ENCODE peak calls at places on chromosomes 13 and 19, in four cellular contexts. K, X, V and J are unnamed samples. For H3K4me1, the result is how much of the 10 kb centered on the place peaks cover.

GRCh38 chr13:112690242-112690943 is 555 bp downstream of the ATP11A start:
- DNase-seq in V (no peak), X (no peak), K (no peak), J (no peak)

GRCh38 chr19:50557009-50557613 is 11.1 kb downstream of the LRRC4B start:
- DNase-seq in V (no peak), K (no peak), X (peak), J (no peak)

GRCh38 chr19:4494691-4495064 is 22.6 kb downstream of the HDGFL2 start:
- DNase-seq in K (no peak), X (no peak), V (no peak), J (no peak)

GRCh38 chr19:47608908-47609879 is at the start of gene BICRA:
- DNase-seq in K (no peak), V (peak), X (peak), J (peak)

GRCh38 chr19:47296036-47296435 is 13.6 kb upstream of the C5AR1 start:
- DNase-seq in X (peak), V (peak), K (no peak), J (peak)

GRCh38 chr19:47421844-47422395 is 2.6 kb upstream of the MEIS3 start:
- DNase-seq in X (no peak), V (no peak), K (no peak), J (no peak)

GRCh38 chr13:114015608-114016295 is 41.9 kb upstream of the C13orf46 start:
- DNase-seq in X (no peak), V (no peak), K (no peak), J (no peak)

GRCh38 chr13:108828053-108828806 is 198.8 kb downstream of the MYO16 start:
- DNase-seq in V (no peak), X (no peak), K (no peak), J (no peak)

GRCh38 chr13:32309812-32310706 is 5.1 kb downstream of the ZAR1L start:
- DNase-seq in V (peak), K (no peak), X (peak), J (no peak)

GRCh38 chr19:14006766-14007562 is 844 bp upstream of the RFX1 start:
- DNase-seq in V (no peak), K (no peak), X (peak), J (no peak)

GRCh38 chr19:6065685-6066365 is 44.5 kb downstream of the RFX2 start:
- DNase-seq in K (no peak), V (peak), X (no peak), J (no peak)

GRCh38 chr13:86020350-86021002 is 221.3 kb upstream of the SLITRK6 start:
- DNase-seq in K (no peak), X (no peak), V (no peak), J (no peak)

GRCh38 chr19:56155124-56155687 is 14.1 kb downstream of the ZNF444 start:
- DNase-seq in K (no peak), X (peak), V (no peak), J (no peak)

GRCh38 chr13:94195715-94196114 is 283.8 kb downstream of the DCT start:
- DNase-seq in X (no peak), V (no peak), K (no peak), J (no peak)

GRCh38 chr13:98900442-98900841 is 77.4 kb downstream of the DOCK9 start:
- DNase-seq in K (no peak), V (no peak), X (no peak), J (no peak)

GRCh38 chr13:41648314-41648935 is 191.1 kb downstream of the RGCC start:
- DNase-seq in K (no peak), X (no peak), V (peak), J (no peak)

GRCh38 chr13:75324413-75324940 is 157.5 kb downstream of the TBC1D4 start:
- DNase-seq in X (no peak), V (no peak), K (no peak), J (no peak)

GRCh38 chr19:47649588-47649987 is 40.7 kb downstream of the BICRA start:
- DNase-seq in K (no peak), V (no peak), X (no peak), J (no peak)

GRCh38 chr13:74134777-74135305 is 637 bp upstream of the KLF12 start:
- DNase-seq in K (no peak), X (peak), V (no peak), J (no peak)

GRCh38 chr13:107531816-107532215 is 683.5 kb downstream of the LIG4 start:
- DNase-seq in V (no peak), X (no peak), K (no peak), J (no peak)

GRCh38 chr19:41264581-41265375 is 606 bp downstream of the HNRNPUL1 start:
- DNase-seq in V (peak), X (no peak), K (no peak), J (no peak)

GRCh38 chr19:19115954-19116353 is 22.3 kb downstream of the TMEM161A start:
- DNase-seq in X (peak), K (no peak), V (peak), J (no peak)

GRCh38 chr13:43567608-43568007 is 219.2 kb downstream of the ENOX1 start:
- DNase-seq in V (no peak), K (no peak), X (no peak), J (no peak)

GRCh38 chr19:18173572-18174294 is at the start of gene IFI30:
- DNase-seq in K (peak), X (peak), V (peak), J (no peak)

GRCh38 chr13:68232351-68233130 is 1002.4 kb upstream of the PCDH9 start:
- DNase-seq in V (no peak), X (no peak), K (no peak), J (no peak)

GRCh38 chr13:102729560-102730275 is 34.9 kb upstream of the METTL21C start:
- DNase-seq in X (no peak), K (no peak), V (no peak), J (no peak)

GRCh38 chr19:14363203-14364097 is 17.8 kb upstream of the ADGRE5 start:
- DNase-seq in V (peak), X (peak), K (no peak), J (peak)

GRCh38 chr19:13935765-13936486 is 2.3 kb downstream of the PODNL1 start:
- DNase-seq in K (no peak), V (no peak), X (no peak), J (peak)

GRCh38 chr13:100392709-100393630 is 195.6 kb downstream of the GGACT start:
- DNase-seq in X (no peak), V (peak), K (peak), J (peak)

GRCh38 chr13:112990783-112991182 is 21.8 kb downstream of the MCF2L start:
- DNase-seq in V (no peak), X (no peak), K (no peak), J (no peak)

GRCh38 chr13:51781246-51782022 is 22.5 kb downstream of the DHRS12 start:
- DNase-seq in V (no peak), X (no peak), K (no peak), J (no peak)

GRCh38 chr19:39306075-39306474 is 9.9 kb downstream of the IFNL1 start:
- DNase-seq in V (no peak), K (no peak), X (no peak), J (no peak)

GRCh38 chr19:33728141-33728540 is 68.5 kb upstream of the KCTD15 start:
- DNase-seq in K (no peak), V (no peak), X (no peak), J (no peak)

GRCh38 chr13:39776439-39776838 is 121.0 kb downstream of the COG6 start:
- DNase-seq in V (no peak), X (no peak), K (no peak), J (no peak)
- TF ChIP-seq SUZ12 in V (no peak), X (no peak), K (no peak), J (no peak)

DNA sequence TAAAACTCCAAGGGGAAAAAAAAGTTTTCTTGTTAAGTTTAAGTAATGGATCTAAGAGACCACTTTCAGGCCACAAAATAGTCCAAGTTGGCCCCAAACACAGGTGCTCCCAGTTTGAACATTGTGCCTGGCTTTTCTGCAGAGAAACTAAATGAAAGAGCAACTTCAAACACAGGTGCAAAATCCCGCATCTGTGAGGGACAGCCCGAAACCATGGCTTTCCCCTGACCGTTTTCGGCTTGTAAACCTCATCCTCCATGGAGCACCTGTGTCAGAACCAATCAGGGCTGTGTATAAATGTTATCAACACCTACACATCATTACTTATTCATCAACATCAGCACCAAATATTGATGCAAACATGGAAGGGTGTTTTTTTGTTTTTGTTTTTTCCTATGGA is 126.8 kb upstream of the OBI1 start:
- DNase-seq in K (no peak), X (no peak), V (no peak), J (no peak)
- H3K4me1 ChIP-seq in K (under half), X (under half), V (under half), J (under half)

GRCh38 chr19:20397292-20397691 is 168.3 kb downstream of the ZNF737 start:
- DNase-seq in V (no peak), X (no peak), K (no peak), J (no peak)
- TF ChIP-seq SUZ12 in V (no peak), X (no peak), K (no peak), J (no peak)

DNA sequence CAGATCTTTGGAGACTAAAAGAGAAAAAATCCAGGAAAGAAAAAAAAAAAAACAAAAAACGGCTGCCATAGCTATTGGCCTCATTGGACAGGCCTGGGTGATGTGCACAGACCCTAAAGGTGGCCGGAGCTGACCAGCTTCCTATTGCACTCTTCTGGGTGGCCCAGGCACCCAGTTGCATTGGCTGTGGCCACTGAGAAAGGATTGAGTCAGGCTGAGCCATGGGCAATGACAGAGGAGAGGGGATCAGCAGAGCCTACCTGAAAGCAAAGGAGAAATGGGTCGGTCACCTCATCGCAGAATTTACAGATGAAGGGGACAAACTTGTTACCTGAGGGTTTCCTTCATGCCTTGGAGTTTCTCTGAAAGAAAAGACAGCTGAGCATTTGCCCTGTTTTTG is 17.3 kb downstream of the HMGB1 start:
- DNase-seq in K (no peak), X (no peak), V (no peak), J (no peak)
- H3K4me1 ChIP-seq in K (under half), X (under half), V (under half), J (under half)

GRCh38 chr13:77028202-77028601 is 1.2 kb upstream of the FBXL3 start:
- DNase-seq in X (no peak), V (no peak), K (no peak), J (no peak)

GRCh38 chr13:77022341-77022740 is 4.6 kb downstream of the FBXL3 start:
- DNase-seq in K (no peak), X (no peak), V (no peak), J (no peak)

GRCh38 chr13:77026783-77027621 is at the start of gene FBXL3:
- DNase-seq in K (peak), X (peak), V (peak), J (peak)

GRCh38 chr13:77029436-77029835 is 2.5 kb upstream of the FBXL3 start:
- DNase-seq in V (no peak), K (no peak), X (no peak), J (no peak)

GRCh38 chr13:77026255-77026782 is 640 bp downstream of the FBXL3 start:
- DNase-seq in X (peak), K (peak), V (peak), J (no peak)
- TF ChIP-seq SUZ12 in X (no peak), K (no peak), V (no peak), J (no peak)

GRCh38 chr19:3057275-3057714 is 5.0 kb downstream of the TLE5 start:
- DNase-seq in K (no peak), X (peak), V (no peak), J (no peak)
- H3K4me1 ChIP-seq in K (under half), X (under half), V (under half), J (under half)

DNA sequence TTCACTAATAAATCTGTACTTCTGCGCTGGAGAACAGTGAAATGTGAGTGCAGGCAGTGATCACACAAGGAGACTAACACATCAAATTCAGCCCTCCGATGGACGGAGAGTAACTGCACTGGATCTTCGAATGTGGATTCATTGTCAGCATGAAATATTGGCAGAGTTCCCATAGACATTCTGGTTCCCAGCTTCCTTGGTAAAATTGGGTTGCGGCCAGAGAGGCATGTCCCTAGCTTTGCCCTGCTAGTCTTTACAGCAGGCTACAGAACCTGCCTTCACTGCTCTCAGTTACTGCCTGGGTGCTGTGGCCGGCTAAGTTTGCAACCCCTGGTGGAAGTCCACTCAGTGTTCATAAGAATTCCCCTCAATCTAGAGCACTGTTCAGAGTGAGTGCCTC is 32.3 kb upstream of the UQCRFS1 start:
- DNase-seq in V (no peak), K (no peak), X (no peak), J (no peak)
- TF ChIP-seq SUZ12 in V (no peak), K (no peak), X (no peak), J (no peak)

DNA sequence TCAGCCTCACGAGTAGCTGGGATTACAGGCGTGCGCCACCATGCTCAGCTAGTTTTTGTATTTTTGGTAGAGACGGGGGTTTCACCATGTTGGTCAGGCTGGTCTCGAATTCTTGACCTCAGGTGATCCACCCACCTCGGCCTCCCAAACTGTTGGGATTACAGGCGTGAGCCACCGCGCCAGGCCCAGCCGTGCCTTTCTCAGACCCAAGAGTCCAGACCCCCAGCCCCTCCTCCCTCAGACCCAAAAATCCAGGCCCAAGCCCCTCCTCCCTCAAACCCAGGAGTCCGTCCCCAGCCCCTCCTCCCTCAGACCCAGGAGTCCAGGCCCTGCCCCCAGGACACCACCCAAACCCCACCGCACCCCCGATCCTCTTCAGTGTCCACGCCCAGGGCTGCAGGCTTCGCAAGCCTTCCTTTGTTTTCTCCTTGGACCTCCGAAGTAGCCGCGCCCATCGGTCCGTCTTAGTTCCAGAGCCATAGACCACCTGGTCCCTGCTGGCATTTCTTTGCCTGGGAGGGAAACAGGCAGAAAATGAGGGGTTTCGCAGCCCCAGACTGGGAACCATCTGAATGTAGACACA is 3.7 kb downstream of the TMC4 start:
- DNase-seq in X (no peak), V (no peak), K (no peak), J (no peak)
- H3K4me1 ChIP-seq in X (under half), V (under half), K (under half), J (under half)

DNA sequence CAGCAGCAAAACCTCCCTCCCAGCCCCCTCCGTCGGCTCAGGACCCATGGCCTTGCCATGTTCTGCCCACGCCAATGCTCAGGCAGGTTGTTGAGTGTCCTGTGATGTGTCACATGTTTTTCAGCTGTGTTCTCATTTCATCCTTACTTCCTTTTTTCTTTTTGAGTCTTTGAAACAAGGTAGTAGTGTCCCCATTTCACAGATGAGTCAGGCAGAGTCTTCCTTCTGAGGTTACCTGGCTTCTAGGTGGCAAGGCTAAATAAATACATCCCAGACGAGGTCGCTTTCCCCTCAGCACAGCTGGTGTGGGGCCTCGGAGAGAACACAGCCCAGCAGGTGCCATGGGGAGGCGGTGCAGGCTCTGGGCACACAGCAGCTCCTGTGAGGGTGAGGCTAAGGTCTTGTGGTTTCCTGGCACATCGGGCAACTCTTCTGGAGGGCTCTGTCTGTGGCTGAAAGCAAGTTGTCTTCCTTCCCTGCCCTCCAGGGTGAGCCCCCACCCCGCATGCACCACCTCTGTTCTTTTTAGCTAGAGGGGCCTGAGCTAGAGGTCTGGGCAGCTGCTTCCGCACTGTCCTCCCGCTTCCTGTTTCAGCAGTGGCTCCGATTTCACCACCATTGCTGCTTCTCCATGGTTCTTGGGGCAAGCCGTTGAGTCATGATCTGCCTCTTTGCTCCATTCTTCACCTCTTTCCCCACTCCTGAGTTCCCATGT is 15.1 kb downstream of the PRAM1 start:
- DNase-seq in K (no peak), V (no peak), X (no peak), J (no peak)
- TF ChIP-seq SUZ12 in K (no peak), V (no peak), X (no peak), J (no peak)

GRCh38 chr13:73092831-73093230 is 34.0 kb downstream of the KLF5 start:
- DNase-seq in X (no peak), K (no peak), V (peak), J (no peak)
- H3K4me1 ChIP-seq in X (under half), K (under half), V (under half), J (under half)